ENCODE peak calls at places on chromosome 12, in four cellular contexts. J is body of pancreas, X is pancreas, W is mesenchymal stem cell. S is an unnamed sample. For H3K4me1 and H3K36me3, the result is how much of the 10 kb centered on the place peaks cover.

GRCh38 chr12:12451063-12451462 is 94.2 kb downstream of the BORCS5 start:
- DNase-seq in J (no peak), X (no peak), W (no peak), S (no peak)

GRCh38 chr12:54352891-54353874 is 11.1 kb downstream of the GPR84 start:
- DNase-seq in J (peak), X (peak), W (peak), S (no peak)

GRCh38 chr12:80364056-80364455 is 80.0 kb upstream of the PTPRQ start:
- DNase-seq in J (no peak), X (no peak), W (peak), S (no peak)

GRCh38 chr12:31016057-31016456 is 57.6 kb upstream of the DDX11 start:
- DNase-seq in J (no peak), X (no peak), W (no peak), S (no peak)

GRCh38 chr12:51320311-51320694 is 3.7 kb downstream of the BIN2 start:
- DNase-seq in J (no peak), X (no peak), W (no peak), S (no peak)

GRCh38 chr12:109795023-109795422 is 38.2 kb downstream of the TRPV4 start:
- DNase-seq in J (no peak), X (no peak), W (no peak), S (no peak)

GRCh38 chr12:14938301-14938700 is at the start of gene ERP27:
- DNase-seq in J (peak), X (peak), W (no peak), S (no peak)

GRCh38 chr12:127558363-127558762 is 708.6 kb upstream of the TMEM132C start:
- DNase-seq in J (no peak), X (no peak), W (peak), S (no peak)

GRCh38 chr12:56358836-56359532 is 923 bp downstream of the STAT2 start:
- DNase-seq in J (no peak), X (no peak), W (peak), S (no peak)

GRCh38 chr12:49961111-49961922 is at the start of gene AQP5:
- DNase-seq in J (peak), X (peak), W (no peak), S (no peak)

GRCh38 chr12:30701056-30701455 is 5.4 kb upstream of the IPO8 start:
- DNase-seq in J (no peak), X (no peak), W (no peak), S (no peak)

GRCh38 chr12:121025442-121026226 is 9.3 kb upstream of the C12orf43 start:
- DNase-seq in J (no peak), X (no peak), W (no peak), S (no peak)

GRCh38 chr12:51424662-51425539 is at the start of gene SLC4A8:
- DNase-seq in J (peak), X (peak), W (peak), S (peak)

GRCh38 chr12:79415754-79416435 is 274.9 kb downstream of the PAWR start:
- DNase-seq in J (peak), X (no peak), W (peak), S (no peak)

GRCh38 chr12:105943525-105943924 is 195.2 kb downstream of the NUAK1 start:
- DNase-seq in J (no peak), X (no peak), W (no peak), S (no peak)

GRCh38 chr12:51873251-51873994 is 14.5 kb upstream of the ANKRD33 start:
- DNase-seq in J (no peak), X (no peak), W (no peak), S (peak)

GRCh38 chr12:131720921-131721320 is 10.0 kb downstream of the SFSWAP start:
- DNase-seq in J (no peak), X (no peak), W (no peak), S (no peak)

GRCh38 chr12:57868211-57868610 is 21.7 kb upstream of the CTDSP2 start:
- DNase-seq in J (no peak), X (no peak), W (peak), S (no peak)

GRCh38 chr12:19971396-19971802 is 396.9 kb upstream of the PDE3A start:
- DNase-seq in J (peak), X (peak), W (peak), S (no peak)

GRCh38 chr12:19970116-19970515 is 398.2 kb upstream of the PDE3A start:
- DNase-seq in J (no peak), X (no peak), W (peak), S (no peak)

GRCh38 chr12:19967486-19967885 is 400.9 kb upstream of the PDE3A start:
- DNase-seq in J (peak), X (peak), W (peak), S (no peak)

GRCh38 chr12:19970826-19971225 is 397.5 kb upstream of the PDE3A start:
- DNase-seq in J (no peak), X (no peak), W (peak), S (no peak)

DNA sequence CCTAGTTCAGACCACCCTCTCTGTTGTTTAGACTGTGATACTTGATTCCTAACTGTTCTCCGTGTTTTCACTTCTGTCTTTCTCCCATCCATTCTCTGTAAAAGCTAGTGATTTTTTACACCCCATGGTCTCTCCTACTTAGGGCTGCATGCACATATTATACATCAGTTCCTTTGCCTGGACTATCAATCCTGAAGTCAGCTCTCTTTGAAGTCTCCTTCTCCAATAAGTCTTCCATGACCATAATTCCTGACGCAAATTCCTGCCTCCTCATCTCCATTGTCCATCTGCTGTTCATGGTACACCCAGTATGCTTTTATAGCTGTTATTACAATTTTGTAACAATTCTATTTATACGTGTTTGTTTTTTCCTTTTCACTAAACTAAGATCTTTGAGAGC is 398.9 kb upstream of the PDE3A start:
- DNase-seq in J (no peak), X (no peak), W (no peak), S (no peak)
- H3K4me1 ChIP-seq in J (half or more), X (under half), W (under half), S (under half)

GRCh38 chr12:119687879-119688278 is 19.9 kb downstream of the PRKAB1 start:
- DNase-seq in J (no peak), X (no peak), W (no peak), S (no peak)
- H3K36me3 ChIP-seq in J (under half), X (under half), W (under half), S (under half)

GRCh38 chr12:113099364-113099763 is 36.2 kb downstream of the RASAL1 start:
- DNase-seq in J (no peak), X (no peak), W (no peak), S (peak)

GRCh38 chr12:113099764-113100163 is 35.8 kb downstream of the RASAL1 start:
- DNase-seq in J (no peak), X (no peak), W (no peak), S (peak)

GRCh38 chr12:113097716-113098427 is 37.7 kb downstream of the RASAL1 start:
- DNase-seq in J (peak), X (peak), W (peak), S (peak)

GRCh38 chr12:113096675-113097461 is 38.7 kb downstream of the RASAL1 start:
- DNase-seq in J (no peak), X (no peak), W (no peak), S (peak)

DNA sequence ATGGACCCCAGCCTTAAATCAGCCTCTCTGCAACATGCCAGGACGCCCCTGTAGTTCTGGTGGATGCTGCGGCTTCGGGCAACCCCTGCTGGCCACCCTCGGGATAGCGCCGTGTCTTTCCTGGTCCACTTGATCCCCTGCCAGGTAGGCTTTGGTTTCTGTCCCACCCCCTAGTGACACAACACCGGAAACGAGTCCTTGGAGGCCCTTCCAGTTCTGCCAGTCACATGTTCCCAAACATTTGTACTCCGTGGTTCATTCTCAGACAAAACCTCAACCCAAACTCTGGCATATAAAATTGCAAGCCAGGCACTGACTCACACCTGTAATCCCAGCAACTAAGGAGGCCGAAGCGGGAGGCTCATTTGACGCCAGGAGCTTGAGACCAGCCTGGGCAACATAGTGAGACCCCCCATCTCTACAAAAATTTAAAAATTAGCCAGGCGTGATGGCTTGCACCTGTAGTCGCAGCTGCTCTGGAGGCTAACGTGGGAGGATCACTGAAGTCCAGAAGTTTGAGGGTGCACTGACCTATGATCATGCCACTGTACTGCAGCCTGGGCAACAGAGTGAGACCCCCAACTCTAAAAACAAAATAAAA is 37.0 kb downstream of the RASAL1 start:
- DNase-seq in J (peak), X (peak), W (peak), S (peak)
- H3K4me1 ChIP-seq in J (under half), X (under half), W (under half), S (under half)

DNA sequence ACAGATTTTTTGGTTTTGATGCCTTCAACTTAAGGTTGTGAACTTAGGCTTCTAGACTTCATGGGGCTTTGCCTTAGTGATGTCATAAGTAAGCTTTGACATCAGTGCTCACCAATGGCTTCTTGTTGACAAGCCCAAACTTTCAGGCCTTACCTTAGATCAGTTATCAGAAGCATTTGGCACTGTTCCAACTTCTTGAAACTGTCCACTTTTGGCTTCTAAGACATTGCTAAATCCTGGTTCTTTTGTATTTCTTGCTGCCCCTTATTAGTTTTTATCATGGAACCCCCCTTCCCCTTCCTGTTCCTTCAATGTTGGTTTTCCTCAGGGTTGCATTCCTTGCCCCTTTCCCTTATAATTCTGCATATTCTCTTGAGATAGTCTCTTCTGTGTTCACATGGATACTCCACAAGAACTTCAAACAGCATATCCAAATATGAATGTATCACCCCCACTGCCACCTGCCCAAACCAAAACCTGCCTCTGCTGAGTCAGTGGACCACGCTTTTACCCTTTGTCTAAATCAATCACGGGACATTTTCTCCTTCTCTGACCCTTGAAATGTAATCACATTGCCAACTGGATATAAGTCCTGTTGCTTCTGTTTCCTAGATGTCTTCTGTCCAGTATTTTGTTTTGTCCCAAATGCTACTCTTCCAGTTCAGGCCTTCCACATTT is 7.9 kb downstream of the PFKM start:
- DNase-seq in J (no peak), X (no peak), W (no peak), S (no peak)
- H3K36me3 ChIP-seq in J (under half), X (under half), W (under half), S (under half)

DNA sequence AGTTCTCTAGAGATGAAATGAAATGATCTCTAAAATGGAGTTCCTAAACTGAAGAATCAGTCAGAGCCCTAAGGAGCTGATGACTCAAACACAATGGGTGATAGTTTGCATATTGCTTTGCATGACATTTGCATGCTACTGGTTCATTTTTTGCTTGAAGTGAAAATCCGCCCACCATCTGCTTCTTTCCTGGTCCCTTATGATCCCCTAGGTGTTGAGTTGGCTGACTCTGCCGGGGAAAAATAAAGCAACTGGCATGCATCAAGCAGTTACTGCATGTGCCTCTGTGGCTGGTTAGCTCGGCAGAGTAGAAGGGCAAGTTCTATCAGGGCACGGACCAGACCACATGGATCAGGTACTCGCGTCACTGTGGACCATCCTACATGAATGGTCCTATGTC is 151.1 kb downstream of the PPM1H start:
- DNase-seq in J (no peak), X (no peak), W (no peak), S (no peak)
- H3K4me1 ChIP-seq in J (under half), X (under half), W (under half), S (under half)

S was measured in aorta.